ENCODE peak calls at places on chromosomes 7 and 10, in five cellular contexts. One of them, this sample, is unnamed.
A peak's percentile ranks its signal among the peaks of the same experiment; 100 is the strongest.

GRCh38 chr7:123995617-123996326 is 37.1 kb downstream of the TMEM229A start:
- ATAC-seq in aorta: no peak
- ATAC-seq in HCT116: no peak
- ATAC-seq in heart right ventricle: no peak
- ATAC-seq in right lobe of liver: no peak
- ATAC-seq in this sample: no peak

GRCh38 chr7:75870557-75870956 is 8.3 kb upstream of the RHBDD2 start:
- ATAC-seq in aorta: no peak
- ATAC-seq in right lobe of liver: no peak
- ATAC-seq in heart right ventricle: no peak
- ATAC-seq in HCT116: no peak
- ATAC-seq in this sample: no peak

GRCh38 chr10:7491949-7492659 is 81.3 kb upstream of the SFMBT2 start:
- ATAC-seq in aorta: no peak
- ATAC-seq in heart right ventricle: no peak
- ATAC-seq in HCT116: no peak
- ATAC-seq in right lobe of liver: no peak
- ATAC-seq in this sample: no peak

GRCh38 chr10:64430690-64431323 is 909.6 kb downstream of the REEP3 start:
- ATAC-seq in HCT116: peak; percentile 89
- ATAC-seq in right lobe of liver: peak; percentile 73
- ATAC-seq in heart right ventricle: no peak
- ATAC-seq in aorta: no peak
- ATAC-seq in this sample: no peak

GRCh38 chr10:4453950-4454349 is 372.1 kb upstream of the AKR1E2 start:
- ATAC-seq in aorta: no peak
- ATAC-seq in heart right ventricle: no peak
- ATAC-seq in right lobe of liver: no peak
- ATAC-seq in HCT116: no peak
- ATAC-seq in this sample: no peak

GRCh38 chr7:121103579-121103978 is 115.1 kb downstream of the CPED1 start:
- ATAC-seq in right lobe of liver: no peak
- ATAC-seq in heart right ventricle: peak; percentile 52
- ATAC-seq in aorta: no peak
- ATAC-seq in HCT116: no peak
- ATAC-seq in this sample: no peak

GRCh38 chr7:65438593-65438992 is 64.9 kb downstream of the ZNF92 start:
- ATAC-seq in heart right ventricle: no peak
- ATAC-seq in aorta: no peak
- ATAC-seq in right lobe of liver: no peak
- ATAC-seq in HCT116: peak; percentile 42
- ATAC-seq in this sample: no peak

GRCh38 chr7:140036224-140036651 is 26.5 kb downstream of the PARP12 start:
- ATAC-seq in right lobe of liver: no peak
- ATAC-seq in HCT116: no peak
- ATAC-seq in heart right ventricle: peak; percentile 51
- ATAC-seq in aorta: no peak
- ATAC-seq in this sample: no peak

GRCh38 chr7:16951483-16952080 is 69.8 kb upstream of the AGR3 start:
- ATAC-seq in heart right ventricle: no peak
- ATAC-seq in right lobe of liver: no peak
- ATAC-seq in aorta: no peak
- ATAC-seq in HCT116: no peak
- ATAC-seq in this sample: no peak

GRCh38 chr7:84950836-84951235 is 236.0 kb downstream of the SEMA3D start:
- ATAC-seq in HCT116: no peak
- ATAC-seq in heart right ventricle: no peak
- ATAC-seq in aorta: no peak
- ATAC-seq in right lobe of liver: no peak
- ATAC-seq in this sample: no peak

GRCh38 chr10:74871595-74872382 is 45.4 kb downstream of the KAT6B start:
- ATAC-seq in right lobe of liver: no peak
- ATAC-seq in heart right ventricle: no peak
- ATAC-seq in aorta: no peak
- ATAC-seq in HCT116: no peak
- ATAC-seq in this sample: no peak

GRCh38 chr7:78764571-78764970 is 688.9 kb downstream of the MAGI2 start:
- ATAC-seq in HCT116: no peak
- ATAC-seq in heart right ventricle: no peak
- ATAC-seq in aorta: no peak
- ATAC-seq in right lobe of liver: no peak
- ATAC-seq in this sample: no peak

GRCh38 chr7:78760620-78761355 is 692.7 kb downstream of the MAGI2 start:
- ATAC-seq in right lobe of liver: no peak
- ATAC-seq in HCT116: no peak
- ATAC-seq in heart right ventricle: no peak
- ATAC-seq in aorta: no peak
- ATAC-seq in this sample: no peak

GRCh38 chr7:78765985-78766729 is 687.3 kb downstream of the MAGI2 start:
- ATAC-seq in aorta: no peak
- ATAC-seq in HCT116: no peak
- ATAC-seq in right lobe of liver: no peak
- ATAC-seq in heart right ventricle: no peak
- ATAC-seq in this sample: no peak

DNA sequence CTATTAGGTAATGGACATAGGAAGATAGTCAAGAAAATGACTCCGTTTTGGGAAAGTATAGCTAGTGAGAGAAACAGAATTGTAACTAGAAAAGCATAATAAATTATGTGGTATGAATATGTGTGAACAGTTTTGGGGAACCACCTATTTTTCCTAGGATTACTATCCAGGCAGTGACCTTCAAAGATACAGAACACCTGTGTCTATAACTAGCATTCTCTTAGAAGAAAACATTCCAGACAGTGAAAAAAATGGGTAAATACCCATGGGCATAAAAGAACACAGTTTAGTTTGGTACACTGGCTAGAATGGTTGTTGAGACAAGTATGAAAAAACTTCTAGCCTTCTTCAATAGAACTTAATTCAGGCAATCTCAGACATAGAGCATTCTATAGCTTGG is 690.8 kb downstream of the MAGI2 start:
- ATAC-seq in HCT116: no peak
- ATAC-seq in heart right ventricle: no peak
- ATAC-seq in right lobe of liver: no peak
- ATAC-seq in aorta: no peak
- ATAC-seq in this sample: no peak
- H3K4me1 ChIP-seq in HCT116: no peaks in the 10 kb centered on the region
- H3K4me1 ChIP-seq in heart right ventricle: no peaks in the 10 kb centered on the region
- H3K4me1 ChIP-seq in right lobe of liver: no peaks in the 10 kb centered on the region
- H3K4me1 ChIP-seq in aorta: peaks cover 1% of the 10 kb centered on the region
- H3K4me1 ChIP-seq in this sample: no peaks in the 10 kb centered on the region

DNA sequence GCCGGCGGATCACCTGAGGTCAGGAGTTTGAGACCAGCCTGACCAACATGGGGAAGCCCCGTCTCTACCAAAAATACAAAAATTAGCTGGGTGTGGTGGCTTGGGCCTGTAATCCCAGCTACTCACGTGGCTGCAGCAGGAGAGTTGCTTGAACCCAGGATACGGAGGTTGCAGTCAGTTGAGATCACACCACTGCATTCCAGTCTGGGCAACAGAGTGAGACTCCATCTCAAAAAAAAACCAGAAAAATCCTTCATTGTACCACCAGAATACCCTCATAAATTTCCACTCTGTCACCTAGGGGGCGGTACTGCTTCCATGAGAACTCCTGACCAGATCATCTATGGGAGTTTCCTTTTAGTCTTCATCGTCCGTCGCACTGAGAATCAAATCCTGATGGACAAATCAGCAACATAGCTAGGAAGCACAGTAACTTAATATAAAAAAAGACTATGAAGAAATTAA is 225.8 kb upstream of the KLF14 start:
- ATAC-seq in heart right ventricle: no peak
- ATAC-seq in right lobe of liver: no peak
- ATAC-seq in aorta: no peak
- ATAC-seq in HCT116: peak; percentile 60
- ATAC-seq in this sample: no peak
- H3K4me1 ChIP-seq in heart right ventricle: peaks cover 71% of the 10 kb centered on the region
- H3K4me1 ChIP-seq in right lobe of liver: peaks cover 13% of the 10 kb centered on the region
- H3K4me1 ChIP-seq in aorta: peaks cover 2% of the 10 kb centered on the region
- H3K4me1 ChIP-seq in HCT116: peaks cover 95% of the 10 kb centered on the region
- H3K4me1 ChIP-seq in this sample: no peaks in the 10 kb centered on the region

GRCh38 chr10:79442171-79443040 is 3.0 kb downstream of the ZCCHC24 start:
- ATAC-seq in right lobe of liver: no peak
- ATAC-seq in HCT116: no peak
- ATAC-seq in heart right ventricle: no peak
- ATAC-seq in aorta: no peak
- ATAC-seq in this sample: no peak
- H3K4me1 ChIP-seq in right lobe of liver: peaks cover 60% of the 10 kb centered on the region
- H3K4me1 ChIP-seq in HCT116: peaks cover 41% of the 10 kb centered on the region
- H3K4me1 ChIP-seq in heart right ventricle: peaks cover 81% of the 10 kb centered on the region
- H3K4me1 ChIP-seq in aorta: no peaks in the 10 kb centered on the region
- H3K4me1 ChIP-seq in this sample: no peaks in the 10 kb centered on the region

GRCh38 chr10:59895629-59896116 is 10.7 kb downstream of the CCDC6 start:
- ATAC-seq in right lobe of liver: peak; percentile 95
- ATAC-seq in aorta: peak; percentile 39
- ATAC-seq in HCT116: no peak
- ATAC-seq in heart right ventricle: peak; percentile 39
- ATAC-seq in this sample: no peak

GRCh38 chr10:59894114-59894513 is 12.2 kb downstream of the CCDC6 start:
- ATAC-seq in heart right ventricle: peak; percentile 59
- ATAC-seq in aorta: peak; percentile 71
- ATAC-seq in HCT116: no peak
- ATAC-seq in right lobe of liver: peak; percentile 22
- ATAC-seq in this sample: peak; percentile 75

GRCh38 chr10:59891349-59891748 is 15.0 kb downstream of the CCDC6 start:
- ATAC-seq in right lobe of liver: no peak
- ATAC-seq in aorta: no peak
- ATAC-seq in heart right ventricle: no peak
- ATAC-seq in HCT116: no peak
- ATAC-seq in this sample: no peak

GRCh38 chr10:59891919-59892318 is 14.4 kb downstream of the CCDC6 start:
- ATAC-seq in aorta: no peak
- ATAC-seq in heart right ventricle: no peak
- ATAC-seq in right lobe of liver: no peak
- ATAC-seq in HCT116: no peak
- ATAC-seq in this sample: no peak

GRCh38 chr10:59892697-59893096 is 13.7 kb downstream of the CCDC6 start:
- ATAC-seq in aorta: no peak
- ATAC-seq in right lobe of liver: peak; percentile 20
- ATAC-seq in HCT116: no peak
- ATAC-seq in heart right ventricle: no peak
- ATAC-seq in this sample: no peak
- H3K4me1 ChIP-seq in aorta: peaks cover 16% of the 10 kb centered on the region
- H3K4me1 ChIP-seq in right lobe of liver: peaks cover 19% of the 10 kb centered on the region
- H3K4me1 ChIP-seq in HCT116: peaks cover 5% of the 10 kb centered on the region
- H3K4me1 ChIP-seq in heart right ventricle: peaks cover 88% of the 10 kb centered on the region
- H3K4me1 ChIP-seq in this sample: peaks cover 19% of the 10 kb centered on the region

DNA sequence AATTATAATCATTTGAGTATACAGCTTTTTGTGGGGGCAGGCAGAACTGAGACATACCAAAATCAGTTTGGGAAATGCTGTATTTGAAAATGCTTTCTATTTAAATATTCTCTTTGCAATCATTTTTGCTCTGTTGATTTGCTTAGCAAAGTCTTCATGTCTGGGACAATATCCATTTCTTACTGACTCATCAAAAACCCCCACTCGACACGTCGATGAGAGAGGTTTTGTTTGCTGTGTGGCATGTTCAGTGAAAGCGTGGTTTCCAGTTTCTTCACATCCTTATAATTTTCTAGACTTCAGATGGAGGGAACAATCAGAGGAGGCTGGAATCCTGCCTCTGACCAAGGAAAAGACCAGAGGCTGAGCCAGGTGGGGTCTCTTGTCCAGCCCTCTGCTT is 28.9 kb downstream of the HTRA1 start:
- ATAC-seq in aorta: no peak
- ATAC-seq in HCT116: no peak
- ATAC-seq in right lobe of liver: no peak
- ATAC-seq in heart right ventricle: no peak
- ATAC-seq in this sample: no peak
- H3K4me1 ChIP-seq in aorta: peaks cover 3% of the 10 kb centered on the region
- H3K4me1 ChIP-seq in HCT116: peaks cover 24% of the 10 kb centered on the region
- H3K4me1 ChIP-seq in right lobe of liver: peaks cover 6% of the 10 kb centered on the region
- H3K4me1 ChIP-seq in heart right ventricle: peaks cover 64% of the 10 kb centered on the region
- H3K4me1 ChIP-seq in this sample: peaks cover 8% of the 10 kb centered on the region